ENCODE peak calls at places on chromosome 10, in six cellular contexts. One of them, this sample, is unnamed.

GRCh38 chr10:19819419-19820033 is 3.3 kb downstream of the PLXDC2 start:
- DNase-seq in naive thymus-derived CD8-positive, alpha-beta T cell: no peak
- DNase-seq in astrocyte of the spinal cord: peak; percentile 66
- DNase-seq in activated CD8-positive, alpha-beta memory T cell treated with anti-CD3 and anti-CD28 coated beads, Interleukin-2, amount 50 U/mL, for 4 hours: no peak
- DNase-seq in fibroblast of lung: peak; percentile 76
- DNase-seq in osteocyte: no peak
- DNase-seq in this sample: peak; percentile 73

GRCh38 chr10:117391436-117392205 is 16.4 kb upstream of the PDZD8 start:
- DNase-seq in naive thymus-derived CD8-positive, alpha-beta T cell: no peak
- DNase-seq in astrocyte of the spinal cord: peak; percentile 63
- DNase-seq in activated CD8-positive, alpha-beta memory T cell treated with anti-CD3 and anti-CD28 coated beads, Interleukin-2, amount 50 U/mL, for 4 hours: no peak
- DNase-seq in fibroblast of lung: no peak
- DNase-seq in osteocyte: no peak
- DNase-seq in this sample: peak; percentile 76

GRCh38 chr10:6327906-6328707 is 125.4 kb downstream of the PFKFB3 start:
- DNase-seq in naive thymus-derived CD8-positive, alpha-beta T cell: no peak
- DNase-seq in astrocyte of the spinal cord: no peak
- DNase-seq in activated CD8-positive, alpha-beta memory T cell treated with anti-CD3 and anti-CD28 coated beads, Interleukin-2, amount 50 U/mL, for 4 hours: no peak
- DNase-seq in fibroblast of lung: no peak
- DNase-seq in osteocyte: no peak
- DNase-seq in this sample: no peak

GRCh38 chr10:126420571-126421275 is 32.4 kb upstream of the ADAM12 start:
- DNase-seq in naive thymus-derived CD8-positive, alpha-beta T cell: no peak
- DNase-seq in astrocyte of the spinal cord: peak; percentile 29
- DNase-seq in activated CD8-positive, alpha-beta memory T cell treated with anti-CD3 and anti-CD28 coated beads, Interleukin-2, amount 50 U/mL, for 4 hours: no peak
- DNase-seq in fibroblast of lung: no peak
- DNase-seq in osteocyte: no peak
- DNase-seq in this sample: no peak

GRCh38 chr10:124534231-124534798 is 72.7 kb downstream of the LHPP start:
- DNase-seq in naive thymus-derived CD8-positive, alpha-beta T cell: peak; percentile 24
- DNase-seq in astrocyte of the spinal cord: no peak
- DNase-seq in activated CD8-positive, alpha-beta memory T cell treated with anti-CD3 and anti-CD28 coated beads, Interleukin-2, amount 50 U/mL, for 4 hours: no peak
- DNase-seq in fibroblast of lung: peak; percentile 50
- DNase-seq in osteocyte: no peak
- DNase-seq in this sample: no peak

GRCh38 chr10:71339796-71340589 is 20.9 kb downstream of the SLC29A3 start:
- DNase-seq in naive thymus-derived CD8-positive, alpha-beta T cell: no peak
- DNase-seq in astrocyte of the spinal cord: no peak
- DNase-seq in activated CD8-positive, alpha-beta memory T cell treated with anti-CD3 and anti-CD28 coated beads, Interleukin-2, amount 50 U/mL, for 4 hours: no peak
- DNase-seq in fibroblast of lung: no peak
- DNase-seq in osteocyte: no peak
- DNase-seq in this sample: no peak

GRCh38 chr10:97612386-97612785 is 20.9 kb downstream of the MORN4 start:
- DNase-seq in naive thymus-derived CD8-positive, alpha-beta T cell: no peak
- DNase-seq in astrocyte of the spinal cord: peak; percentile 52
- DNase-seq in activated CD8-positive, alpha-beta memory T cell treated with anti-CD3 and anti-CD28 coated beads, Interleukin-2, amount 50 U/mL, for 4 hours: no peak
- DNase-seq in fibroblast of lung: peak; percentile 46
- DNase-seq in osteocyte: no peak
- DNase-seq in this sample: peak; percentile 88

GRCh38 chr10:105017116-105017515 is 376.0 kb downstream of the SORCS3 start:
- DNase-seq in naive thymus-derived CD8-positive, alpha-beta T cell: no peak
- DNase-seq in astrocyte of the spinal cord: peak; percentile 67
- DNase-seq in activated CD8-positive, alpha-beta memory T cell treated with anti-CD3 and anti-CD28 coated beads, Interleukin-2, amount 50 U/mL, for 4 hours: no peak
- DNase-seq in fibroblast of lung: no peak
- DNase-seq in osteocyte: no peak
- DNase-seq in this sample: no peak

This sample was measured in myocyte.